ENCODE peak calls at places on chromosome 10, in eight cellular contexts. J, K, H, N, A, W, O and B are unnamed samples.

GRCh38 chr10:15182541-15183207 is 14.2 kb upstream of the NMT2 start:
- DNase-seq in J (no peak), K (no peak), H (peak), N (no peak), A (no peak), W (no peak), O (no peak), B (no peak)

GRCh38 chr10:451856-452255 is 237.6 kb downstream of the DIP2C start:
- DNase-seq in J (no peak), K (no peak), H (no peak), N (no peak), A (no peak), W (no peak), O (no peak), B (no peak)

GRCh38 chr10:34504534-34504933 is 310.6 kb downstream of the PARD3 start:
- DNase-seq in J (peak), K (no peak), H (peak), N (peak), A (no peak), W (no peak), O (no peak), B (no peak)

GRCh38 chr10:118800920-118801319 is 46.1 kb upstream of the CACUL1 start:
- DNase-seq in J (no peak), K (no peak), H (no peak), N (no peak), A (no peak), W (no peak), O (peak), B (no peak)

GRCh38 chr10:114279289-114279688 is 40.2 kb downstream of the VWA2 start:
- DNase-seq in J (no peak), K (no peak), H (no peak), N (no peak), A (no peak), W (no peak), O (no peak), B (no peak)

GRCh38 chr10:26737730-26738129 is 40.2 kb downstream of the PDSS1 start:
- DNase-seq in J (no peak), K (no peak), H (peak), N (peak), A (peak), W (peak), O (no peak), B (no peak)

GRCh38 chr10:11849908-11850307 is 26.8 kb downstream of the PROSER2 start:
- DNase-seq in J (no peak), K (no peak), H (no peak), N (no peak), A (no peak), W (no peak), O (no peak), B (no peak)

GRCh38 chr10:124053971-124054370 is 39.4 kb downstream of the CHST15 start:
- DNase-seq in J (no peak), K (no peak), H (no peak), N (no peak), A (no peak), W (no peak), O (no peak), B (no peak)

GRCh38 chr10:11626071-11626470 is 14.6 kb upstream of the USP6NL start:
- DNase-seq in J (no peak), K (no peak), H (no peak), N (no peak), A (no peak), W (no peak), O (no peak), B (no peak)

GRCh38 chr10:33095867-33096479 is 137.9 kb upstream of the ITGB1 start:
- DNase-seq in J (no peak), K (no peak), H (no peak), N (no peak), A (peak), W (no peak), O (no peak), B (no peak)

GRCh38 chr10:133279961-133280283 is 3.3 kb upstream of the ADAM8 start:
- DNase-seq in J (no peak), K (no peak), H (no peak), N (no peak), A (no peak), W (no peak), O (no peak), B (no peak)

GRCh38 chr10:44378626-44379025 is 6.3 kb downstream of the CXCL12 start:
- DNase-seq in J (no peak), K (no peak), H (no peak), N (no peak), A (no peak), W (no peak), O (no peak), B (no peak)

GRCh38 chr10:16386855-16387254 is 50.0 kb upstream of the PTER start:
- DNase-seq in J (no peak), K (no peak), H (no peak), N (no peak), A (no peak), W (no peak), O (no peak), B (no peak)

GRCh38 chr10:49115015-49115795 is at the start of gene VSTM4:
- DNase-seq in J (no peak), K (no peak), H (peak), N (peak), A (peak), W (peak), O (no peak), B (peak)

GRCh38 chr10:11856678-11857077 is 33.5 kb downstream of the PROSER2 start:
- DNase-seq in J (no peak), K (no peak), H (no peak), N (no peak), A (no peak), W (no peak), O (no peak), B (no peak)

GRCh38 chr10:121032460-121032859 is 181.3 kb downstream of the WDR11 start:
- DNase-seq in J (no peak), K (no peak), H (no peak), N (no peak), A (no peak), W (peak), O (no peak), B (no peak)

GRCh38 chr10:93816123-93816747 is 58.5 kb downstream of the LGI1 start:
- DNase-seq in J (peak), K (no peak), H (peak), N (peak), A (peak), W (peak), O (peak), B (no peak)

GRCh38 chr10:75294518-75294865 is 58.7 kb upstream of the COMTD1 start:
- DNase-seq in J (peak), K (no peak), H (no peak), N (no peak), A (no peak), W (no peak), O (no peak), B (no peak)

GRCh38 chr10:24344279-24344678 is 135.3 kb downstream of the KIAA1217 start:
- DNase-seq in J (peak), K (no peak), H (peak), N (peak), A (no peak), W (no peak), O (no peak), B (peak)

GRCh38 chr10:98369801-98370200 is 45.2 kb downstream of the PYROXD2 start:
- DNase-seq in J (no peak), K (no peak), H (no peak), N (no peak), A (no peak), W (no peak), O (no peak), B (no peak)

GRCh38 chr10:129767751-129768150 is 196.3 kb downstream of the EBF3 start:
- DNase-seq in J (no peak), K (no peak), H (no peak), N (no peak), A (no peak), W (no peak), O (no peak), B (no peak)